ENCODE peak calls at places on chromosomes 12 and 14, in six cellular contexts. P is GM23248, A is neural progenitor cell, I is hepatocyte, V is GM23338, Q is SK-N-SH. X is an unnamed sample.

GRCh38 chr12:43337571-43338497 is 214.2 kb downstream of the ADAMTS20 start:
- DNase-seq in I (no peak), V (no peak), Q (no peak), P (peak; percentile 66), A (no peak), X (no peak)

GRCh38 chr14:41201721-41202120 is 405.0 kb upstream of the LRFN5 start:
- DNase-seq in Q (no peak), A (no peak), V (no peak), P (no peak), I (no peak), X (no peak)

GRCh38 chr12:124416516-124417395 is 121.9 kb downstream of the RFLNA start:
- DNase-seq in A (no peak), Q (no peak), V (no peak), P (no peak), I (no peak), X (no peak)

GRCh38 chr14:106681161-106681955 is 1155.0 kb downstream of the TMEM121 start:
- DNase-seq in A (no peak), Q (no peak), P (no peak), V (no peak), I (no peak), X (no peak)

GRCh38 chr14:54565236-54566151 is 1.4 kb upstream of the SAMD4A start:
- DNase-seq in P (peak; percentile 96), V (peak; percentile 90), Q (peak; percentile 91), I (peak; percentile 97), A (peak; percentile 88), X (peak; percentile 75)

GRCh38 chr14:20412876-20413784 is at the start of gene TEP1:
- DNase-seq in P (peak; percentile 96), I (peak; percentile 94), V (peak; percentile 93), Q (peak; percentile 87), A (peak; percentile 87), X (peak; percentile 17)

GRCh38 chr12:32051511-32052299 is 54.9 kb upstream of the BICD1 start:
- DNase-seq in I (peak; percentile 70), V (no peak), P (peak; percentile 95), Q (no peak), A (no peak), X (no peak)

GRCh38 chr12:75783093-75783877 is 248.3 kb downstream of the PHLDA1 start:
- DNase-seq in V (no peak), A (no peak), P (peak; percentile 50), Q (no peak), I (no peak), X (peak; percentile 14)

GRCh38 chr12:68119724-68120211 is 39.8 kb downstream of the IFNG start:
- DNase-seq in V (no peak), Q (no peak), P (no peak), I (no peak), A (no peak), X (peak; percentile 51)

GRCh38 chr12:84507914-84508313 is 404.7 kb downstream of the SLC6A15 start:
- DNase-seq in V (no peak), P (peak; percentile 32), A (no peak), I (no peak), Q (peak; percentile 44), X (no peak)

GRCh38 chr12:49201595-49202295 is 12.9 kb upstream of the TUBA1A start:
- DNase-seq in V (peak; percentile 62), P (peak; percentile 66), A (peak; percentile 54), I (peak; percentile 49), Q (peak; percentile 56), X (no peak)

GRCh38 chr14:103765526-103765925 is 49.9 kb downstream of the ZFYVE21 start:
- DNase-seq in A (no peak), V (no peak), I (no peak), P (no peak), Q (no peak), X (no peak)

GRCh38 chr14:96362965-96363750 is at the start of the genes ATG2B and GSKIP:
- DNase-seq in Q (peak; percentile 98), I (peak; percentile 97), A (peak; percentile 99), V (peak; percentile 97), P (peak; percentile 98), X (peak; percentile 79)

GRCh38 chr12:47576256-47576655 is 129.6 kb downstream of the RPAP3 start:
- DNase-seq in I (no peak), Q (no peak), A (peak; percentile 92), P (no peak), V (peak; percentile 76), X (no peak)

GRCh38 chr12:115354007-115354452 is 670.1 kb upstream of the TBX3 start:
- DNase-seq in V (no peak), I (peak; percentile 84), A (no peak), P (peak; percentile 98), Q (no peak), X (no peak)

GRCh38 chr12:20370001-20370381 is 1.7 kb downstream of the PDE3A start:
- DNase-seq in A (peak; percentile 32), V (peak; percentile 70), I (peak; percentile 45), P (peak; percentile 21), Q (peak; percentile 31), X (no peak)

GRCh38 chr14:82855912-82856381 is 1322.3 kb upstream of the SEL1L start:
- DNase-seq in Q (peak; percentile 1), P (peak; percentile 13), V (peak; percentile 34), A (peak; percentile 21), I (peak; percentile 55), X (peak; percentile 8)

GRCh38 chr14:23665302-23666016 is 29.3 kb downstream of the DHRS2 start:
- DNase-seq in A (no peak), Q (no peak), V (no peak), I (no peak), P (no peak), X (no peak)

GRCh38 chr14:100788517-100789365 is 37.2 kb upstream of the MEG3 start:
- DNase-seq in Q (no peak), A (no peak), I (no peak), V (no peak), P (no peak), X (no peak)

GRCh38 chr14:67987596-67987995 is 168.0 kb downstream of the RAD51B start:
- DNase-seq in V (no peak), P (peak; percentile 85), Q (no peak), A (no peak), I (peak; percentile 21), X (no peak)

GRCh38 chr12:89181271-89181920 is 170.9 kb downstream of the DUSP6 start:
- DNase-seq in I (peak; percentile 15), V (no peak), A (no peak), Q (no peak), P (peak; percentile 85), X (no peak)

GRCh38 chr12:44433647-44434046 is 442.5 kb downstream of the NELL2 start:
- DNase-seq in Q (no peak), V (no peak), I (no peak), A (no peak), P (no peak), X (no peak)

GRCh38 chr12:87001102-87001501 is 744.9 kb upstream of the MGAT4C start:
- DNase-seq in A (no peak), I (no peak), P (no peak), Q (no peak), V (no peak), X (no peak)

GRCh38 chr14:40374221-40374620 is 942.0 kb upstream of the FBXO33 start:
- DNase-seq in A (no peak), P (no peak), V (no peak), I (no peak), Q (no peak), X (no peak)

GRCh38 chr14:102966681-102967505 is 44.4 kb downstream of the AMN start:
- DNase-seq in A (no peak), Q (no peak), I (no peak), V (no peak), P (no peak), X (no peak)

GRCh38 chr12:33672879-33673577 is 233.4 kb upstream of the SYT10 start:
- DNase-seq in P (no peak), A (no peak), Q (no peak), V (no peak), I (no peak), X (no peak)

GRCh38 chr14:99691111-99691885 is 7.2 kb downstream of the CYP46A1 start:
- DNase-seq in A (no peak), Q (no peak), V (no peak), P (no peak), I (no peak), X (no peak)

GRCh38 chr12:94874086-94874985 is 129.2 kb downstream of the NDUFA12 start:
- DNase-seq in A (peak; percentile 18), I (no peak), P (no peak), Q (peak; percentile 28), V (peak; percentile 13), X (no peak)
- TF ChIP-seq EZH2phosphoT487 in A (peak; percentile 88), I (peak; percentile 80), P (peak; percentile 5), Q (no peak), V (no peak), X (no peak)

DNA sequence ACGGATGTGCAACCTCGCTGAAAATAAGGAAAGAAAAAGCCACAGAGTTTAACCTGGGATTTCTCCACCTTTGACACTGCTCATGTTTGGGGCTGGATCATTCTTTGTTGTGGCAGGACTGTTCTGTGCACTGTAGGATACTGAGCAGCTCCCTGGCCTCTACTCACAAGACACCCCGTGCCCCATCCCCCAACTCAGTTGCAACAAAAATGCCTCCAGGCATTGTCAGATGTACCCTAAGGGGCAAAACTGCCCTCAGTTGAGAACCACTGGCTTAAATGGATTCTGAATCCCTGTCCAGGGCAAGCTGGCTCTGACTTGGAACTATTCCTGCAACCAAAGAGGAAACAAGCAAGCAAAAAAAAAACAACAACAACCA is 2.1 kb downstream of the GLTP start:
- DNase-seq in A (no peak), V (no peak), I (no peak), Q (no peak), P (no peak), X (no peak)
- H3K4me2 ChIP-seq in A (peak overlapping the region; percentile 38), V (peak overlapping the region; percentile 100), I (peak overlapping the region; percentile 41), Q (peak overlapping the region; percentile 92), P (peak overlapping the region; percentile 98), X (no peak overlapping the region)

DNA sequence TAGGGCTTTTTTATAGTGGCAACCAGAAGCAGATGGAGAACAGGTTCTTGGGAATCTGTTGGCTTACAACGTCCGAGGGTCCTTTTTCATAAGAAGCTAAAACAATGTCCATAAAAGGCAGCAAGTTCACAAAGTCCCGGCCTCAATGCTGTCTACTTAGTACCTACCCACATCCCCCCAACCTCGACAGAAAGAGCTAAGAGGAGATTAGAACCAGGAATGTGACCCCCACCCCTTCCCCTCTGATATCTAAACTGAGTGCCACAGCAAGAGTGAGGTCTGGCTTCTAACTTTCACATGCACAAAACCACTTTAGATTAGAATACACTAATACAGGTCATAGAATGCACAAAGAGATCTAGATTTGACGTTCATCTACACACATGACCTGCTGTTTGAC is 4.5 kb downstream of the DPF3 start:
- DNase-seq in Q (no peak), I (no peak), V (no peak), A (peak; percentile 33), P (no peak), X (peak; percentile 15)
- H3K4me1 ChIP-seq in Q (peaks cover 17% of the 10 kb centered on the region), I (peaks cover 10% of the 10 kb centered on the region), V (peaks cover 38% of the 10 kb centered on the region), A (peaks cover 48% of the 10 kb centered on the region), P (peaks cover 20% of the 10 kb centered on the region), X (peaks cover 29% of the 10 kb centered on the region)

DNA sequence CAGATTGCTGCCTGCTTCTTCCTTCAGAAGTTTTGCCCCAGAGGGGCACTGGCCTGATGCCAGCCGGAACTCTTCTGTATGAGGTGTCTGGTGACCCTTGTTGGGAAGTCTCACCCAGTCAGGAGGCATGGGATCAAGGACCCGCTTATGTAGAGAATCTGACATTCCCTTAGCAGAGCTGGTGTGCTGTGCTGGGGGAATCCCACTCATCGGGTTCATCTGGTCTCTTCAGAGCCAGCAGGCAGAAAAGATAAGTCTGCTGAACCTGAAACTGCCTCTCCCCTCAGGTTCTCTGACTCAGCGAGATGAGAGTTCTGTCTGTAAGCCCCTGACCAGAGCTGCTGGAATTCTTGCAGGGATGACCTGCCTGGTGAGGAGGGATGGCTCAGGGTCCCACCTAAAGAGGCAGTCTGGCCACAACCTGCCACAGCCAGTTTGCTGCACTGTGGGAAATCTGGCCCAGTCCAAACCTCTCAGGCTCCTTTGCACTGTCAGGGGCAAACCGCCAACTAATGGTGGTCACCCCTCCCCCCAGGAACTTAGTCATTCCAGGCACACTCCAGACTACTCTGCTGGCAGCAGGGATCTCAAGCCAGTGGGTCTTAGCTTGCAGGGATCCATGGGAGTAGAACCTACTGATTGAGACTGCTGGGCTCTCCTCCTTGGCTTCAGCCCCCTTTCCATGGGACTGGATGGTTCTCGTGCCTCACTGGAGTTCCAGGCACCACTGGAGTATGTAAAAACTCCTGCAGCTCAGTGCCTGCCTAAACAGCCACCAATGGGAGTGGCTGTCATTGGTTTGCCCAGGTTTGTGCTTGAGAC is 4.1 kb downstream of the CLEC2D start:
- DNase-seq in I (peak; percentile 42), A (no peak), P (peak; percentile 89), Q (peak; percentile 23), V (peak; percentile 27), X (peak; percentile 56)
- TF ChIP-seq EZH2phosphoT487 in I (no peak), A (no peak), P (no peak), Q (no peak), V (no peak), X (no peak)

X was measured in MM.1S.